ENCODE peak calls at places on chromosomes 1 and 21, in six cellular contexts. One of them, this sample, is unnamed.

GRCh38 chr1:24193046-24193445 is 6.0 kb upstream of the IFNLR1 start:
- DNase-seq in H1: no peak
- DNase-seq in GM12878: no peak
- DNase-seq in K562: no peak
- DNase-seq in HepG2: no peak
- DNase-seq in SK-N-SH: no peak
- DNase-seq in this sample: no peak

GRCh38 chr1:219963432-219963831 is 35.1 kb upstream of the SLC30A10 start:
- DNase-seq in H1: no peak
- DNase-seq in GM12878: no peak
- DNase-seq in K562: no peak
- DNase-seq in HepG2: peak; percentile 11
- DNase-seq in SK-N-SH: no peak
- DNase-seq in this sample: no peak

GRCh38 chr1:34378968-34379729 is 202.4 kb downstream of the C1orf94 start:
- DNase-seq in H1: no peak
- DNase-seq in GM12878: no peak
- DNase-seq in K562: peak; percentile 83
- DNase-seq in HepG2: no peak
- DNase-seq in SK-N-SH: peak; percentile 66
- DNase-seq in this sample: no peak

GRCh38 chr1:220113136-220113695 is 19.3 kb downstream of the IARS2 start:
- DNase-seq in H1: no peak
- DNase-seq in GM12878: no peak
- DNase-seq in K562: peak; percentile 49
- DNase-seq in HepG2: peak; percentile 30
- DNase-seq in SK-N-SH: peak; percentile 52
- DNase-seq in this sample: peak; percentile 33

GRCh38 chr1:168312718-168313604 is 32.3 kb downstream of the TBX19 start:
- DNase-seq in H1: no peak
- DNase-seq in GM12878: no peak
- DNase-seq in K562: no peak
- DNase-seq in HepG2: no peak
- DNase-seq in SK-N-SH: no peak
- DNase-seq in this sample: peak; percentile 18

GRCh38 chr21:44337941-44338895 is 972 bp downstream of the CFAP410 start:
- DNase-seq in H1: no peak
- DNase-seq in GM12878: no peak
- DNase-seq in K562: peak; percentile 72
- DNase-seq in HepG2: peak; percentile 59
- DNase-seq in SK-N-SH: peak; percentile 90
- DNase-seq in this sample: no peak

GRCh38 chr1:173258484-173259264 is 51.5 kb upstream of the TNFSF4 start:
- DNase-seq in H1: no peak
- DNase-seq in GM12878: no peak
- DNase-seq in K562: no peak
- DNase-seq in HepG2: no peak
- DNase-seq in SK-N-SH: no peak
- DNase-seq in this sample: no peak

GRCh38 chr1:170805957-170806662 is 129.2 kb upstream of the MROH9 start:
- DNase-seq in H1: no peak
- DNase-seq in GM12878: no peak
- DNase-seq in K562: no peak
- DNase-seq in HepG2: no peak
- DNase-seq in SK-N-SH: no peak
- DNase-seq in this sample: no peak

GRCh38 chr1:169364948-169365347 is 2.6 kb downstream of the NME7 start:
- DNase-seq in H1: no peak
- DNase-seq in GM12878: no peak
- DNase-seq in K562: no peak
- DNase-seq in HepG2: no peak
- DNase-seq in SK-N-SH: no peak
- DNase-seq in this sample: no peak

GRCh38 chr1:193104496-193104905 is 713 bp downstream of the GLRX2 start:
- DNase-seq in H1: no peak
- DNase-seq in GM12878: no peak
- DNase-seq in K562: peak; percentile 44
- DNase-seq in HepG2: peak; percentile 23
- DNase-seq in SK-N-SH: peak; percentile 71
- DNase-seq in this sample: peak; percentile 24

GRCh38 chr1:213820362-213821149 is 167.2 kb upstream of the PROX1 start:
- DNase-seq in H1: no peak
- DNase-seq in GM12878: no peak
- DNase-seq in K562: no peak
- DNase-seq in HepG2: peak; percentile 52
- DNase-seq in SK-N-SH: no peak
- DNase-seq in this sample: no peak

GRCh38 chr1:227351443-227351842 is 33.2 kb upstream of the CDC42BPA start:
- DNase-seq in H1: no peak
- DNase-seq in GM12878: no peak
- DNase-seq in K562: no peak
- DNase-seq in HepG2: no peak
- DNase-seq in SK-N-SH: peak; percentile 42
- DNase-seq in this sample: no peak

GRCh38 chr1:40976952-40977690 is 2.4 kb upstream of the CTPS1 start:
- DNase-seq in H1: no peak
- DNase-seq in GM12878: no peak
- DNase-seq in K562: no peak
- DNase-seq in HepG2: no peak
- DNase-seq in SK-N-SH: no peak
- DNase-seq in this sample: no peak

GRCh38 chr1:184386271-184387068 is at the start of gene C1orf21:
- DNase-seq in H1: peak; percentile 50
- DNase-seq in GM12878: no peak
- DNase-seq in K562: peak; percentile 88
- DNase-seq in HepG2: no peak
- DNase-seq in SK-N-SH: peak; percentile 97
- DNase-seq in this sample: peak; percentile 36

GRCh38 chr21:43906585-43907370 is 41.8 kb downstream of the AGPAT3 start:
- DNase-seq in H1: no peak
- DNase-seq in GM12878: no peak
- DNase-seq in K562: no peak
- DNase-seq in HepG2: no peak
- DNase-seq in SK-N-SH: no peak
- DNase-seq in this sample: no peak

GRCh38 chr1:158028956-158029355 is 35.5 kb downstream of the KIRREL1 start:
- DNase-seq in H1: no peak
- DNase-seq in GM12878: no peak
- DNase-seq in K562: no peak
- DNase-seq in HepG2: no peak
- DNase-seq in SK-N-SH: no peak
- DNase-seq in this sample: no peak
- TF ChIP-seq GABPA in H1: no peak
- TF ChIP-seq GABPA in GM12878: no peak
- TF ChIP-seq GABPA in K562: no peak
- TF ChIP-seq GABPA in HepG2: no peak
- TF ChIP-seq GABPA in SK-N-SH: no peak
- TF ChIP-seq GABPA in this sample: no peak

GRCh38 chr1:197320991-197321531 is 53.0 kb downstream of the CRB1 start:
- DNase-seq in H1: no peak
- DNase-seq in GM12878: no peak
- DNase-seq in K562: no peak
- DNase-seq in HepG2: no peak
- DNase-seq in SK-N-SH: no peak
- DNase-seq in this sample: no peak
- TF ChIP-seq GABPA in H1: no peak
- TF ChIP-seq GABPA in GM12878: no peak
- TF ChIP-seq GABPA in K562: no peak
- TF ChIP-seq GABPA in HepG2: no peak
- TF ChIP-seq GABPA in SK-N-SH: no peak
- TF ChIP-seq GABPA in this sample: no peak

GRCh38 chr1:65238010-65238409 is 71.3 kb upstream of the DNAJC6 start:
- DNase-seq in H1: no peak
- DNase-seq in GM12878: no peak
- DNase-seq in K562: no peak
- DNase-seq in HepG2: no peak
- DNase-seq in SK-N-SH: no peak
- DNase-seq in this sample: no peak
- TF ChIP-seq GABPA in H1: no peak
- TF ChIP-seq GABPA in GM12878: no peak
- TF ChIP-seq GABPA in K562: no peak
- TF ChIP-seq GABPA in HepG2: no peak
- TF ChIP-seq GABPA in SK-N-SH: no peak
- TF ChIP-seq GABPA in this sample: no peak

DNA sequence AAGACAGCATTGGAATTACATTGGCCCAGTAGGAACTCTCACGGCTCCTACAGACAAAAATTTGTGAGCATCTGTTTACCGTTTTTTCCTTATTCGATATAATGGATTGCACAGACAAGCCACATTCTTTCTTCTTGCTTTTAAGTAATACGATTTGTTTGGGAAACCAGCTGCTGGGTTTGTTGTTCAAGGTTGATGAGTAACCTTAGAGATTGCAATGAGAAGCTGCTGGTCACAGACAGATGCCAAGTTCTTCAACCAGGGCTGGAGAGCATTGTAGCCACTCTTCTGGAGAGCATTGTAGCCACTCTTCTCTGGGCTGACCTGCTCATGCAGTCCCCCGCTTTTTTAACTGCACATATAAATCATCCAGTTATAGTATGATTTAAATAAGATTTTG is 1.4 kb upstream of the MIA3 start:
- DNase-seq in H1: no peak
- DNase-seq in GM12878: no peak
- DNase-seq in K562: no peak
- DNase-seq in HepG2: peak; percentile 22
- DNase-seq in SK-N-SH: no peak
- DNase-seq in this sample: no peak
- TF ChIP-seq GABPA in H1: no peak
- TF ChIP-seq GABPA in GM12878: no peak
- TF ChIP-seq GABPA in K562: no peak
- TF ChIP-seq GABPA in HepG2: no peak
- TF ChIP-seq GABPA in SK-N-SH: no peak
- TF ChIP-seq GABPA in this sample: no peak

DNA sequence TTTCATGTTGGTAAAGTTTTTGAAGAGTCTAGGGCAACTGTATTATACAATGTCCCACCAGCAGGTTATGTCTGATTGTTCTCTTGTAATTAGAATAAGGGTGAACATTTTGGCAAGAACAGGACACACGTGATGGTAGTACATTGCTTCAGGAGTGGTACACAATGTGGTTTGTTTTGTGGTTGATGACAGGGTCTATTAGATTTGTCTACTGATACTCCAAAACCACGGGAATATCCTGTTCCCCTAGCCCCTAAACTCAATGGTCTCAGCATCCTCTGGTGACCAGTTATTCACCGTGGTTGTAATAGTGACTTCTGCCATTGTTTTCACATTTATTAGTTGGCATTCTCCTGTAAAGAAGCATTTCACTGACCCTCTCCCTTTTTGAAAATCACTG is 22.1 kb upstream of the ACTA1 start:
- DNase-seq in H1: no peak
- DNase-seq in GM12878: no peak
- DNase-seq in K562: no peak
- DNase-seq in HepG2: no peak
- DNase-seq in SK-N-SH: no peak
- DNase-seq in this sample: no peak
- TF ChIP-seq GABPA in H1: no peak
- TF ChIP-seq GABPA in GM12878: no peak
- TF ChIP-seq GABPA in K562: no peak
- TF ChIP-seq GABPA in HepG2: no peak
- TF ChIP-seq GABPA in SK-N-SH: no peak
- TF ChIP-seq GABPA in this sample: no peak

GRCh38 chr1:2208309-2209239 is 14.0 kb upstream of the FAAP20 start:
- DNase-seq in H1: no peak
- DNase-seq in GM12878: no peak
- DNase-seq in K562: no peak
- DNase-seq in HepG2: peak; percentile 93
- DNase-seq in SK-N-SH: no peak
- DNase-seq in this sample: no peak
- TF ChIP-seq GABPA in H1: no peak
- TF ChIP-seq GABPA in GM12878: no peak
- TF ChIP-seq GABPA in K562: no peak
- TF ChIP-seq GABPA in HepG2: no peak
- TF ChIP-seq GABPA in SK-N-SH: no peak
- TF ChIP-seq GABPA in this sample: no peak

GRCh38 chr1:113765306-113765705 is 6.0 kb upstream of the PHTF1 start:
- DNase-seq in H1: no peak
- DNase-seq in GM12878: no peak
- DNase-seq in K562: no peak
- DNase-seq in HepG2: no peak
- DNase-seq in SK-N-SH: no peak
- DNase-seq in this sample: no peak

GRCh38 chr1:113763651-113764050 is 4.4 kb upstream of the PHTF1 start:
- DNase-seq in H1: no peak
- DNase-seq in GM12878: no peak
- DNase-seq in K562: no peak
- DNase-seq in HepG2: no peak
- DNase-seq in SK-N-SH: peak; percentile 9
- DNase-seq in this sample: no peak

GRCh38 chr1:113770031-113770430 is 10.7 kb upstream of the PHTF1 start:
- DNase-seq in H1: no peak
- DNase-seq in GM12878: no peak
- DNase-seq in K562: no peak
- DNase-seq in HepG2: no peak
- DNase-seq in SK-N-SH: no peak
- DNase-seq in this sample: no peak

GRCh38 chr1:113768916-113769598 is 9.8 kb upstream of the PHTF1 start:
- DNase-seq in H1: no peak
- DNase-seq in GM12878: no peak
- DNase-seq in K562: no peak
- DNase-seq in HepG2: no peak
- DNase-seq in SK-N-SH: no peak
- DNase-seq in this sample: no peak

GRCh38 chr1:113769599-113769970 is 10.3 kb upstream of the PHTF1 start:
- DNase-seq in H1: no peak
- DNase-seq in GM12878: no peak
- DNase-seq in K562: no peak
- DNase-seq in HepG2: no peak
- DNase-seq in SK-N-SH: no peak
- DNase-seq in this sample: no peak
- TF ChIP-seq GABPA in H1: no peak
- TF ChIP-seq GABPA in GM12878: no peak
- TF ChIP-seq GABPA in K562: no peak
- TF ChIP-seq GABPA in HepG2: no peak
- TF ChIP-seq GABPA in SK-N-SH: no peak
- TF ChIP-seq GABPA in this sample: no peak

DNA sequence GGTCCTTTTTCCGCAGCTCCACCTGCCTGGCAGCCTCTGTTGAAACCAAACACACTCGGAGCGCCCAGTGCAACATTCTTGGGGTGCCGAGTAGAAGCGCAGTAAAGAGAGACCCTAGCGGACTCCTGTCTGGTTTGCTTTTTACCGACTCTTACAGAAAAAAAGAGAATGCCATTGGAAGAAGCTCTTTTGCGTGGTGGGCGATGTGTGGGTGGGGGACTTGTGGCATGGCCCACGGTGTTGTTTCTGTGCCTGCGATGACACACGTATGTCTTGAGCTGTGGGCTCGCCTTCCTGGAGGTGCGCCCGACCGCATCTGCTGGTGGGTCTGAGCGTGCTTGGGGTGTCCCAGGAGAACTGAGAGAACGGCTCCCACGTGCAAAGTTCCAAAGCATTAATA is 7.3 kb upstream of the BARHL2 start:
- DNase-seq in H1: no peak
- DNase-seq in GM12878: no peak
- DNase-seq in K562: no peak
- DNase-seq in HepG2: no peak
- DNase-seq in SK-N-SH: no peak
- DNase-seq in this sample: no peak
- TF ChIP-seq GABPA in H1: no peak
- TF ChIP-seq GABPA in GM12878: no peak
- TF ChIP-seq GABPA in K562: no peak
- TF ChIP-seq GABPA in HepG2: no peak
- TF ChIP-seq GABPA in SK-N-SH: no peak
- TF ChIP-seq GABPA in this sample: no peak